ENCODE peak calls at places on chromosome 12, in six cellular contexts. V, S, M, U, X and R are unnamed samples.

GRCh38 chr12:67558775-67559174 is 89.8 kb upstream of the DYRK2 start:
- DNase-seq in V (no peak), S (no peak), M (no peak), U (no peak), X (no peak), R (no peak)

GRCh38 chr12:116415408-116416108 is 138.1 kb upstream of the MED13L start:
- DNase-seq in V (peak), S (no peak), M (no peak), U (no peak), X (no peak), R (no peak)

GRCh38 chr12:19095869-19096480 is 33.6 kb upstream of the PLEKHA5 start:
- DNase-seq in V (no peak), S (no peak), M (no peak), U (peak), X (no peak), R (no peak)

GRCh38 chr12:1117970-1118563 is 127.0 kb downstream of the ERC1 start:
- DNase-seq in V (no peak), S (peak), M (peak), U (peak), X (peak), R (no peak)

GRCh38 chr12:33752854-33753253 is 269.4 kb upstream of the ALG10 start:
- DNase-seq in V (no peak), S (no peak), M (no peak), U (no peak), X (no peak), R (no peak)

GRCh38 chr12:79988368-79988767 is 53.5 kb upstream of the PPP1R12A start:
- DNase-seq in V (no peak), S (no peak), M (no peak), U (no peak), X (no peak), R (no peak)

GRCh38 chr12:115570271-115570777 is 707.2 kb downstream of the MED13L start:
- DNase-seq in V (no peak), S (no peak), M (no peak), U (peak), X (no peak), R (no peak)

GRCh38 chr12:109099426-109100020 is 2.1 kb downstream of the UNG start:
- DNase-seq in V (no peak), S (no peak), M (no peak), U (no peak), X (no peak), R (no peak)

GRCh38 chr12:1799882-1800645 is 20.3 kb upstream of the LRTM2 start:
- DNase-seq in V (no peak), S (no peak), M (no peak), U (no peak), X (no peak), R (no peak)

GRCh38 chr12:2270846-2271245 is 218.1 kb downstream of the CACNA1C start:
- DNase-seq in V (no peak), S (no peak), M (no peak), U (no peak), X (no peak), R (no peak)

GRCh38 chr12:127179199-127179598 is 1087.8 kb upstream of the TMEM132C start:
- DNase-seq in V (no peak), S (no peak), M (no peak), U (no peak), X (peak), R (no peak)

GRCh38 chr12:45543887-45544286 is 185.6 kb upstream of the ARID2 start:
- DNase-seq in V (no peak), S (no peak), M (peak), U (peak), X (peak), R (no peak)

GRCh38 chr12:131620520-131620919 is 90.4 kb upstream of the SFSWAP start:
- DNase-seq in V (no peak), S (no peak), M (no peak), U (no peak), X (no peak), R (no peak)

GRCh38 chr12:18468521-18469075 is 207.3 kb downstream of the PIK3C2G start:
- DNase-seq in V (no peak), S (no peak), M (no peak), U (no peak), X (no peak), R (no peak)

GRCh38 chr12:32548691-32549412 is 130.2 kb upstream of the DNM1L start:
- DNase-seq in V (no peak), S (peak), M (peak), U (no peak), X (peak), R (no peak)

GRCh38 chr12:130872179-130873096 is 572 bp downstream of the RAN start:
- DNase-seq in V (peak), S (no peak), M (peak), U (peak), X (peak), R (no peak)

GRCh38 chr12:115012861-115013667 is 329.1 kb upstream of the TBX3 start:
- DNase-seq in V (peak), S (no peak), M (no peak), U (no peak), X (no peak), R (no peak)

GRCh38 chr12:109637996-109638395 is 64.4 kb downstream of the MVK start:
- DNase-seq in V (no peak), S (no peak), M (no peak), U (no peak), X (no peak), R (no peak)

GRCh38 chr12:132831771-132832170 is 3.1 kb upstream of the GOLGA3 start:
- DNase-seq in V (no peak), S (no peak), M (no peak), U (no peak), X (no peak), R (no peak)

GRCh38 chr12:113200016-113200797 is 14.7 kb downstream of the RITA1 start:
- DNase-seq in V (no peak), S (no peak), M (no peak), U (no peak), X (no peak), R (no peak)

GRCh38 chr12:109618091-109618490 is 44.5 kb downstream of the MVK start:
- DNase-seq in V (no peak), S (no peak), M (no peak), U (no peak), X (no peak), R (no peak)

GRCh38 chr12:12819752-12820311 is 6.7 kb downstream of the DDX47 start:
- DNase-seq in V (no peak), S (no peak), M (no peak), U (peak), X (no peak), R (no peak)

GRCh38 chr12:12141000-12141399 is 70.3 kb downstream of the BCL2L14 start:
- DNase-seq in V (no peak), S (no peak), M (no peak), U (no peak), X (no peak), R (no peak)

GRCh38 chr12:76032043-76032981 is 736 bp upstream of the PHLDA1 start:
- DNase-seq in V (no peak), S (no peak), M (peak), U (peak), X (peak), R (peak)

GRCh38 chr12:79537675-79538074 is 153.1 kb downstream of the PAWR start:
- DNase-seq in V (no peak), S (no peak), M (no peak), U (no peak), X (no peak), R (no peak)

GRCh38 chr12:120534703-120535655 is 823 bp downstream of the RNF10 start:
- DNase-seq in V (no peak), S (peak), M (peak), U (peak), X (no peak), R (no peak)

GRCh38 chr12:66191547-66192126 is 2.6 kb downstream of the IRAK3 start:
- DNase-seq in V (no peak), S (no peak), M (no peak), U (no peak), X (no peak), R (no peak)

GRCh38 chr12:22812531-22812930 is 187.6 kb downstream of the ETNK1 start:
- DNase-seq in V (peak), S (no peak), M (no peak), U (no peak), X (no peak), R (no peak)

GRCh38 chr12:89084751-89085150 is 267.6 kb downstream of the DUSP6 start:
- DNase-seq in V (no peak), S (no peak), M (no peak), U (no peak), X (no peak), R (peak)

GRCh38 chr12:93979189-93979588 is 169.2 kb upstream of the PLXNC1 start:
- DNase-seq in V (no peak), S (no peak), M (peak), U (peak), X (no peak), R (no peak)

GRCh38 chr12:52235822-52236291 is 2.8 kb downstream of the KRT7 start:
- DNase-seq in V (no peak), S (no peak), M (peak), U (peak), X (no peak), R (no peak)
- H3K4me3 ChIP-seq in V (peak), S (no peak), M (no peak), U (peak), X (no peak), R (no peak)

GRCh38 chr12:122306407-122306806 is 40.1 kb upstream of the VPS33A start:
- DNase-seq in V (no peak), S (peak), M (no peak), U (peak), X (no peak), R (no peak)
- TF ChIP-seq CTCF in V (no peak), S (peak), M (no peak), U (no peak), X (no peak), R (no peak)

GRCh38 chr12:92462049-92462448 is 240.7 kb upstream of the PLEKHG7 start:
- DNase-seq in V (no peak), S (no peak), M (no peak), U (no peak), X (no peak), R (no peak)
- TF ChIP-seq EP300 in V (no peak), S (no peak), M (no peak), U (no peak), X (peak), R (no peak)

GRCh38 chr12:104986022-104986941 is at the start of gene NOPCHAP1:
- DNase-seq in V (peak), S (peak), M (peak), U (peak), X (peak), R (peak)

GRCh38 chr12:104990950-104991349 is 4.8 kb downstream of the NOPCHAP1 start:
- DNase-seq in V (no peak), S (no peak), M (no peak), U (no peak), X (no peak), R (no peak)

GRCh38 chr12:104985206-104985605 is 910 bp upstream of the NOPCHAP1 start:
- DNase-seq in V (no peak), S (no peak), M (no peak), U (peak), X (no peak), R (no peak)
- H3K4me3 ChIP-seq in V (no peak), S (no peak), M (no peak), U (no peak), X (no peak), R (no peak)

DNA sequence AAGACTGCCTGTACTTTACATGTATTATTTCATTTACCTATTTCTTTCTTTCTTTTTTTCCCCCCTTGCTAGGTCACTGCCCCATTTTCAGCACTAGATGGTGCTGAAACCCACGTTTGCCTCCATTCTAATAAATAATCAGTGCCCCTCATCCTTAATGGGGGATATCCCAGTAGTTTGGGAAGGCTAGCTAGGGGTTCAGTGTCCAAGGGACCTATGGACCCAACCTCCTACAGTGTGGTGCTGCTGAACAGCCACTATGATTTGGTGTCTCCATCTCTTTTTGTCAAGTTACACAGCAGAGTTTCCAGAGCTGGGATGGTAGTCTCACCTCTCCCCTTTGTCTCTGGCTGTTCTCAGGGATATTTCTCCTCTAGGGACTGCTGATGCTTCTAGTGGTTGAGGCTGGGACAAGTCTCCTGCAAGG is 6.5 kb upstream of the HCFC2 start:
- DNase-seq in V (no peak), S (peak), M (no peak), U (peak), X (no peak), R (no peak)
- TF ChIP-seq CTCF in V (peak), S (peak), M (peak), U (peak), X (peak), R (peak)

GRCh38 chr12:4809449-4810218 is 89.4 kb downstream of the GALNT8 start:
- DNase-seq in V (peak), S (peak), M (no peak), U (no peak), X (no peak), R (no peak)
- TF ChIP-seq EP300 in V (no peak), S (no peak), M (no peak), U (no peak), X (no peak), R (no peak)

GRCh38 chr12:128339121-128339520 is 72.2 kb downstream of the TMEM132C start:
- DNase-seq in V (no peak), S (no peak), M (no peak), U (no peak), X (no peak), R (no peak)
- H3K4me3 ChIP-seq in V (no peak), S (no peak), M (no peak), U (no peak), X (no peak), R (no peak)

GRCh38 chr12:26156201-26156871 is 31.5 kb upstream of the BHLHE41 start:
- DNase-seq in V (no peak), S (no peak), M (no peak), U (no peak), X (no peak), R (no peak)

GRCh38 chr12:26156996-26157395 is 32.2 kb upstream of the BHLHE41 start:
- DNase-seq in V (no peak), S (no peak), M (no peak), U (no peak), X (no peak), R (no peak)

GRCh38 chr12:26152507-26153102 is 27.8 kb upstream of the BHLHE41 start:
- DNase-seq in V (no peak), S (no peak), M (no peak), U (no peak), X (no peak), R (no peak)

GRCh38 chr12:26150737-26151450 is 26.1 kb upstream of the BHLHE41 start:
- DNase-seq in V (no peak), S (no peak), M (no peak), U (no peak), X (peak), R (no peak)

DNA sequence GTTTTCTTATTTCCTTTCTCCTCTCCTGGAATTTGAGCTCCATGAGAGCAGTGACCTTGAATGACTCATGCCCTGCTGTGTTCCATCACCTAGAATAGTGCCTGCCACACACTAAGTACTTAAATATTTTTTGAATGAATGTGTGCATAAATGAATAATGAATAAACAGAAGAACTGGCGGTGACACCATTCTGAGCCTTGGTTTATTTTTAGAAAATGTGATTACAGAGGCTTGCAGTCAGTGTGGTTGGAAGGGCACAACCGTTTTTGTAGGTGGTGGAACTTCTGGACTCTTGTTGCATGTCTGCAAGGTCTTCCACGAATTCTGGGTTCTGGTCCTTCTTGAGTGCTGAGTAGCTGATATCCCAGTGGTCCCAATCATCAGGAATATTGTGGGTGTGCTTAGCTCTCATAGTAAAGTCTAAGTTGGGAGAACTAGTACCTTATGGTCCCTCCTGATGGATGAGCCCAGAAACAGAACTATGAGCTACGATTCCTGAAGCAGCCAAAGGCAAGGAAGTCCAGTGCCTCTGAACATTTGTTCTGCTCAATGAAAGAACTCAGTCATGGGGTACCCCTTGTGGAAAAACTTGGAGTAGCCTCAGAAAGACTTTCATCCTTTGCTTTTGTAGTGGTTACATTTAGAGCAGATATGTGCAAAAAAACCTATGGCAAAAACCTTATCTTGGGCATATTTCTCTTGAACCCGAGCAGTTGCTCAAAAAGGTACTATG is 28.8 kb upstream of the BHLHE41 start:
- DNase-seq in V (no peak), S (no peak), M (no peak), U (peak), X (no peak), R (no peak)
- TF ChIP-seq CTCF in V (no peak), S (no peak), M (no peak), U (no peak), X (no peak), R (no peak)

GRCh38 chr12:96241484-96242256 is 47.5 kb downstream of the ELK3 start:
- DNase-seq in V (no peak), S (no peak), M (no peak), U (peak), X (no peak), R (no peak)
- TF ChIP-seq EP300 in V (no peak), S (no peak), M (peak), U (no peak), X (peak), R (peak)